ENCODE peak calls at places on chromosome 15, in five cellular contexts. G, D, R, M and W are unnamed samples.

GRCh38 chr15:41079717-41080116 is 36.4 kb downstream of the INO80 start:
- DNase-seq in R (no peak), G (no peak), D (no peak), M (no peak), W (no peak)

GRCh38 chr15:47422901-47423300 is 294.4 kb upstream of the SEMA6D start:
- DNase-seq in R (no peak), M (no peak), G (no peak), D (no peak), W (no peak)

GRCh38 chr15:93362821-93363220 is 273.8 kb upstream of the RGMA start:
- DNase-seq in G (no peak), R (no peak), D (no peak), M (peak; percentile 3), W (no peak)

GRCh38 chr15:58433597-58434333 is 2.0 kb downstream of the LIPC start:
- DNase-seq in G (no peak), D (no peak), M (no peak), R (no peak), W (no peak)

GRCh38 chr15:45307230-45307924 is 55.3 kb downstream of the SLC28A2 start:
- DNase-seq in R (peak; percentile 31), G (peak; percentile 42), D (peak; percentile 53), M (peak; percentile 6), W (peak; percentile 32)

GRCh38 chr15:65791335-65792129 is 561 bp downstream of the DENND4A start:
- DNase-seq in R (no peak), G (no peak), M (peak; percentile 81), D (peak; percentile 65), W (no peak)

GRCh38 chr15:28879551-28879950 is 6.2 kb upstream of the APBA2 start:
- DNase-seq in G (no peak), D (no peak), M (no peak), R (no peak), W (no peak)

GRCh38 chr15:93035953-93036810 is 52.8 kb downstream of the RGMA start:
- DNase-seq in R (no peak), M (peak; percentile 62), D (peak; percentile 28), G (peak; percentile 69), W (peak; percentile 37)

GRCh38 chr15:41465822-41466421 is 27.8 kb upstream of the ITPKA start:
- DNase-seq in D (peak; percentile 50), G (peak; percentile 62), R (no peak), M (peak; percentile 69), W (peak; percentile 45)

GRCh38 chr15:37058316-37058985 is 41.9 kb downstream of the MEIS2 start:
- DNase-seq in M (peak; percentile 55), R (no peak), D (peak; percentile 19), G (no peak), W (no peak)

GRCh38 chr15:95401586-95401985 is 928.9 kb upstream of the NR2F2 start:
- DNase-seq in G (no peak), R (no peak), M (no peak), D (no peak), W (no peak)

GRCh38 chr15:29454506-29454905 is 184.9 kb upstream of the NSMCE3 start:
- DNase-seq in G (no peak), M (no peak), D (no peak), R (no peak), W (no peak)

GRCh38 chr15:70236306-70237103 is 138.8 kb upstream of the TLE3 start:
- DNase-seq in D (no peak), G (no peak), M (no peak), R (no peak), W (no peak)

GRCh38 chr15:83372434-83372873 is 74.7 kb upstream of the SH3GL3 start:
- DNase-seq in R (no peak), D (no peak), G (no peak), M (no peak), W (no peak)

GRCh38 chr15:88776646-88777045 is 26.6 kb upstream of the ACAN start:
- DNase-seq in R (no peak), G (no peak), D (no peak), M (no peak), W (no peak)

GRCh38 chr15:82074610-82075009 is 28.8 kb upstream of the MEX3B start:
- DNase-seq in D (no peak), R (no peak), M (no peak), G (no peak), W (no peak)

GRCh38 chr15:29182590-29182989 is 87.0 kb downstream of the NSMCE3 start:
- DNase-seq in D (no peak), R (no peak), G (no peak), M (no peak), W (no peak)

GRCh38 chr15:93246266-93247242 is 157.5 kb upstream of the RGMA start:
- DNase-seq in G (no peak), M (no peak), R (no peak), D (no peak), W (no peak)

GRCh38 chr15:63188247-63188936 is 1.0 kb upstream of the RAB8B start:
- DNase-seq in D (no peak), G (no peak), R (no peak), M (no peak), W (no peak)

GRCh38 chr15:100189319-100189718 is 152.5 kb downstream of the ADAMTS17 start:
- DNase-seq in R (no peak), G (no peak), M (no peak), D (no peak), W (no peak)
- TF ChIP-seq ZBTB33 in R (no peak), G (no peak), M (no peak), D (no peak), W (no peak)

GRCh38 chr15:59570364-59570763 is 41.2 kb upstream of the GCNT3 start:
- DNase-seq in D (no peak), G (no peak), M (no peak), R (no peak), W (peak; percentile 45)

GRCh38 chr15:59567369-59567768 is 44.2 kb upstream of the GCNT3 start:
- DNase-seq in M (no peak), R (no peak), G (no peak), D (no peak), W (no peak)

GRCh38 chr15:59571606-59572005 is 40.0 kb upstream of the GCNT3 start:
- DNase-seq in M (no peak), D (no peak), G (no peak), R (no peak), W (no peak)

GRCh38 chr15:59565299-59565698 is 46.3 kb upstream of the GCNT3 start:
- DNase-seq in M (no peak), G (no peak), R (no peak), D (no peak), W (no peak)

GRCh38 chr15:59569477-59569876 is 42.1 kb upstream of the GCNT3 start:
- DNase-seq in R (no peak), D (no peak), M (no peak), G (no peak), W (no peak)
- H3K27ac ChIP-seq in R (no peak overlapping the region), D (no peak overlapping the region), M (no peak overlapping the region), G (no peak overlapping the region), W (no peak overlapping the region)

GRCh38 chr15:39610665-39611064 is 29.8 kb downstream of the THBS1 start:
- DNase-seq in D (no peak), G (no peak), M (no peak), R (no peak), W (no peak)
- TF ChIP-seq ZBTB33 in D (no peak), G (no peak), M (no peak), R (no peak), W (no peak)

GRCh38 chr15:76196949-76197315 is 114.3 kb downstream of the ETFA start:
- DNase-seq in D (no peak), M (no peak), G (peak; percentile 75), R (no peak), W (no peak)
- H3K27ac ChIP-seq in D (no peak overlapping the region), M (no peak overlapping the region), G (peak overlapping the region; percentile 50), R (no peak overlapping the region), W (peak overlapping the region; percentile 62)

DNA sequence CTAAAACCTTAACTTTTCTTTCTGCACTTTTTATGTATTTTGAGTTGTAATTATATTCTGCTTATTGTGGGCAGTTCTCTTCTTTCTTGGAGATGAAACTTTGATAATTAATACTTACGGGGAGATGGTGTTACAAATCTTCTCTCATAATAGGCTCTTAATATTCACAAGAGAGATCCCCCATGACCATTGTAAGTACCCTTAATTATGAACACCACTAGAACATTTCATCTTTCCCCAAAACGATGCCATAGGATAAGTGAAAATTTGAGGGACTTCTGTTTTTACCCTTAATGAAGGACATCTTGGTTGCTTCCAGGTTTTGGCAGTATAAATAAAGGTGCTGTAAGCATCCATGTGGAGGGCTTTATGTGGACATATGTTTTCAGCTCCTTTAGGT is 60.7 kb downstream of the PIAS1 start:
- DNase-seq in M (no peak), G (no peak), D (no peak), R (no peak), W (no peak)
- TF ChIP-seq ZBTB33 in M (no peak), G (no peak), D (no peak), R (no peak), W (no peak)

GRCh38 chr15:73685981-73686380 is 1.8 kb downstream of the CD276 start:
- DNase-seq in R (no peak), D (no peak), G (no peak), M (no peak), W (no peak)
- H3K27ac ChIP-seq in R (no peak overlapping the region), D (no peak overlapping the region), G (peak overlapping the region; percentile 84), M (no peak overlapping the region), W (no peak overlapping the region)